ENCODE peak calls at places on chromosomes 5 and 9, in eight cellular contexts. I is psoas muscle, L is cardiac muscle cell, P is PC-3, O is GM13977, U is endothelial cell, W is HFFc6, Y is BJ. Q is an unnamed sample.
A peak's percentile ranks its signal among the peaks of the same experiment; 100 is the strongest.

GRCh38 chr9:114119242-114120191 is 20.4 kb upstream of the KIF12 start:
- DNase-seq in I (no peak), L (no peak), P (no peak), O (no peak), U (no peak), W (no peak), Y (no peak), Q (no peak)

GRCh38 chr9:99266136-99267023 is 44.3 kb downstream of the SEC61B start:
- DNase-seq in I (peak; percentile 75), L (peak; percentile 79), P (peak; percentile 53), O (peak; percentile 53), U (peak; percentile 82), W (peak; percentile 49), Y (no peak), Q (peak; percentile 62)

GRCh38 chr5:170306381-170306790 is 8.8 kb upstream of the LCP2 start:
- DNase-seq in I (peak; percentile 76), L (peak; percentile 54), P (no peak), O (no peak), U (no peak), W (no peak), Y (no peak), Q (no peak)

GRCh38 chr5:42434047-42434724 is 10.9 kb downstream of the GHR start:
- DNase-seq in I (no peak), L (no peak), P (no peak), O (no peak), U (no peak), W (no peak), Y (no peak), Q (no peak)

GRCh38 chr5:133688386-133688785 is 76.0 kb upstream of the FSTL4 start:
- DNase-seq in I (no peak), L (no peak), P (peak; percentile 62), O (peak; percentile 29), U (no peak), W (peak; percentile 39), Y (no peak), Q (peak; percentile 24)

GRCh38 chr5:170479484-170479883 is 24.3 kb upstream of the KCNIP1 start:
- DNase-seq in I (no peak), L (no peak), P (peak; percentile 55), O (no peak), U (no peak), W (no peak), Y (no peak), Q (no peak)

GRCh38 chr5:149735066-149735465 is 5.0 kb downstream of the PPARGC1B start:
- DNase-seq in I (peak; percentile 33), L (no peak), P (peak; percentile 80), O (no peak), U (no peak), W (no peak), Y (no peak), Q (no peak)

GRCh38 chr9:137319434-137319975 is 17.4 kb upstream of the NRARP start:
- DNase-seq in I (no peak), L (no peak), P (no peak), O (no peak), U (no peak), W (no peak), Y (no peak), Q (peak; percentile 33)

GRCh38 chr5:87210076-87210475 is 57.6 kb upstream of the RASA1 start:
- DNase-seq in I (no peak), L (no peak), P (peak; percentile 35), O (no peak), U (no peak), W (peak; percentile 19), Y (no peak), Q (no peak)

GRCh38 chr5:3092211-3092610 is 340.7 kb upstream of the IRX2 start:
- DNase-seq in I (no peak), L (no peak), P (no peak), O (no peak), U (no peak), W (no peak), Y (no peak), Q (no peak)

GRCh38 chr5:158139161-158139560 is 280.2 kb upstream of the CLINT1 start:
- DNase-seq in I (no peak), L (no peak), P (peak; percentile 67), O (no peak), U (no peak), W (no peak), Y (no peak), Q (no peak)

GRCh38 chr9:134163374-134164196 is 779 bp downstream of the RNU6ATAC start:
- DNase-seq in I (peak; percentile 77), L (peak; percentile 52), P (peak; percentile 50), O (peak; percentile 69), U (peak; percentile 60), W (peak; percentile 49), Y (no peak), Q (peak; percentile 67)

GRCh38 chr5:134374234-134374633 is 2.9 kb downstream of the UBE2B start:
- DNase-seq in I (no peak), L (no peak), P (peak; percentile 36), O (no peak), U (no peak), W (no peak), Y (no peak), Q (no peak)

GRCh38 chr5:115850771-115851416 is 9.2 kb downstream of the AP3S1 start:
- DNase-seq in I (no peak), L (no peak), P (no peak), O (no peak), U (no peak), W (peak; percentile 63), Y (no peak), Q (no peak)

GRCh38 chr9:34158362-34158869 is 20.4 kb upstream of the UBAP1 start:
- DNase-seq in I (no peak), L (peak; percentile 59), P (peak; percentile 75), O (no peak), U (no peak), W (peak; percentile 74), Y (no peak), Q (no peak)

GRCh38 chr9:77997611-77998349 is 33.8 kb downstream of the GNAQ start:
- DNase-seq in I (peak; percentile 33), L (no peak), P (no peak), O (no peak), U (no peak), W (no peak), Y (no peak), Q (no peak)

GRCh38 chr5:132026516-132027008 is 15.1 kb upstream of the ACSL6 start:
- DNase-seq in I (no peak), L (no peak), P (no peak), O (no peak), U (no peak), W (no peak), Y (no peak), Q (no peak)

GRCh38 chr5:431001-431710 is 11.8 kb upstream of the EXOC3 start:
- DNase-seq in I (no peak), L (peak; percentile 74), P (peak; percentile 62), O (peak; percentile 77), U (peak; percentile 79), W (no peak), Y (no peak), Q (peak; percentile 81)

GRCh38 chr5:149831492-149831891 is 101.4 kb downstream of the PPARGC1B start:
- DNase-seq in I (no peak), L (no peak), P (no peak), O (peak; percentile 85), U (no peak), W (no peak), Y (no peak), Q (peak; percentile 86)

GRCh38 chr9:112111461-112111860 is 63.6 kb downstream of the SUSD1 start:
- DNase-seq in I (no peak), L (no peak), P (no peak), O (no peak), U (no peak), W (no peak), Y (no peak), Q (no peak)

GRCh38 chr9:132784286-132784820 is 93.7 kb downstream of the AK8 start:
- DNase-seq in I (no peak), L (no peak), P (no peak), O (no peak), U (no peak), W (no peak), Y (no peak), Q (no peak)

GRCh38 chr5:75052461-75053285 is at the start of gene GCNT4:
- DNase-seq in I (peak; percentile 64), L (peak; percentile 54), P (peak; percentile 24), O (peak; percentile 48), U (peak; percentile 51), W (peak; percentile 28), Y (no peak), Q (peak; percentile 55)

GRCh38 chr5:154356256-154356655 is 89.5 kb upstream of the SAP30L start:
- DNase-seq in I (no peak), L (no peak), P (peak; percentile 46), O (no peak), U (no peak), W (peak; percentile 49), Y (peak; percentile 31), Q (no peak)

GRCh38 chr9:88659126-88659525 is 124.1 kb downstream of the NXNL2 start:
- DNase-seq in I (no peak), L (no peak), P (no peak), O (no peak), U (no peak), W (no peak), Y (no peak), Q (no peak)

GRCh38 chr9:88663766-88664419 is 128.9 kb downstream of the NXNL2 start:
- DNase-seq in I (no peak), L (no peak), P (no peak), O (no peak), U (no peak), W (no peak), Y (no peak), Q (no peak)

GRCh38 chr9:88658311-88658822 is 123.4 kb downstream of the NXNL2 start:
- DNase-seq in I (peak; percentile 50), L (no peak), P (no peak), O (no peak), U (no peak), W (no peak), Y (no peak), Q (no peak)

GRCh38 chr9:88660611-88661010 is 125.6 kb downstream of the NXNL2 start:
- DNase-seq in I (no peak), L (peak; percentile 62), P (peak; percentile 69), O (no peak), U (peak; percentile 50), W (peak; percentile 22), Y (no peak), Q (no peak)

GRCh38 chr9:88661759-88662158 is 126.8 kb downstream of the NXNL2 start:
- DNase-seq in I (no peak), L (no peak), P (peak; percentile 42), O (no peak), U (no peak), W (peak; percentile 17), Y (no peak), Q (no peak)
- TF ChIP-seq CTCF in I (no peak), L (peak; percentile 11), P (peak; percentile 48), O (no peak), U (no peak), W (peak; percentile 57), Y (no peak), Q (no peak)

GRCh38 chr9:91676042-91676441 is 252.4 kb upstream of the NFIL3 start:
- DNase-seq in I (no peak), L (no peak), P (peak; percentile 64), O (no peak), U (no peak), W (peak; percentile 47), Y (no peak), Q (no peak)
- TF ChIP-seq CTCF in I (no peak), L (no peak), P (peak; percentile 74), O (peak; percentile 12), U (no peak), W (peak; percentile 71), Y (no peak), Q (peak; percentile 52)

GRCh38 chr9:126321742-126322141 is 4.9 kb upstream of the MVB12B start:
- DNase-seq in I (no peak), L (no peak), P (no peak), O (no peak), U (no peak), W (no peak), Y (no peak), Q (no peak)
- TF ChIP-seq CTCF in I (no peak), L (no peak), P (no peak), O (no peak), U (no peak), W (no peak), Y (no peak), Q (no peak)

GRCh38 chr5:78627766-78628165 is 20.8 kb downstream of the LHFPL2 start:
- DNase-seq in I (no peak), L (no peak), P (no peak), O (no peak), U (no peak), W (peak; percentile 71), Y (no peak), Q (no peak)
- TF ChIP-seq CTCF in I (no peak), L (no peak), P (no peak), O (no peak), U (no peak), W (no peak), Y (no peak), Q (no peak)

Q was measured in GM13976.